ENCODE peak calls at places on chromosomes 3 and 15, in four cellular contexts. One of them, this sample, is unnamed.

GRCh38 chr3:27521872-27522265 is 37.7 kb upstream of the SLC4A7 start:
- DNase-seq in GM12878: no peak
- DNase-seq in HepG2: no peak
- DNase-seq in K562: no peak
- DNase-seq in this sample: no peak

GRCh38 chr3:121677141-121677540 is 16.4 kb upstream of the HCLS1 start:
- DNase-seq in GM12878: no peak
- DNase-seq in HepG2: no peak
- DNase-seq in K562: no peak
- DNase-seq in this sample: no peak

GRCh38 chr3:14788644-14789043 is 30.1 kb upstream of the FGD5 start:
- DNase-seq in HepG2: no peak
- DNase-seq in GM12878: no peak
- DNase-seq in K562: peak; percentile 47
- DNase-seq in this sample: no peak

GRCh38 chr3:146640955-146641867 is 36.1 kb upstream of the PLSCR5 start:
- DNase-seq in HepG2: peak; percentile 56
- DNase-seq in K562: peak; percentile 32
- DNase-seq in GM12878: no peak
- DNase-seq in this sample: peak; percentile 21

GRCh38 chr3:48966876-48967361 is 23.1 kb upstream of the P4HTM start:
- DNase-seq in K562: no peak
- DNase-seq in HepG2: no peak
- DNase-seq in GM12878: no peak
- DNase-seq in this sample: no peak

GRCh38 chr3:57228734-57229505 is 1.4 kb downstream of the APPL1 start:
- DNase-seq in K562: no peak
- DNase-seq in HepG2: no peak
- DNase-seq in GM12878: no peak
- DNase-seq in this sample: no peak

GRCh38 chr3:55619186-55619808 is 132.2 kb upstream of the WNT5A start:
- DNase-seq in K562: no peak
- DNase-seq in HepG2: no peak
- DNase-seq in GM12878: no peak
- DNase-seq in this sample: no peak

GRCh38 chr3:12479919-12480425 is 4.3 kb upstream of the TSEN2 start:
- DNase-seq in HepG2: peak; percentile 66
- DNase-seq in GM12878: no peak
- DNase-seq in K562: peak; percentile 76
- DNase-seq in this sample: peak; percentile 68

GRCh38 chr15:22888120-22888859 is 49.8 kb downstream of the NIPA2 start:
- DNase-seq in K562: no peak
- DNase-seq in HepG2: no peak
- DNase-seq in GM12878: no peak
- DNase-seq in this sample: no peak

GRCh38 chr3:102571985-102572384 is 137.2 kb downstream of the ZPLD1 start:
- DNase-seq in GM12878: no peak
- DNase-seq in HepG2: no peak
- DNase-seq in K562: no peak
- DNase-seq in this sample: no peak

GRCh38 chr3:48695113-48695753 is 9.5 kb upstream of the NCKIPSD start:
- DNase-seq in GM12878: no peak
- DNase-seq in HepG2: no peak
- DNase-seq in K562: peak; percentile 25
- DNase-seq in this sample: no peak

GRCh38 chr15:38069506-38069905 is 135.1 kb downstream of the TMCO5A start:
- DNase-seq in GM12878: no peak
- DNase-seq in K562: no peak
- DNase-seq in HepG2: no peak
- DNase-seq in this sample: no peak

GRCh38 chr15:31042731-31043130 is 51.3 kb upstream of the MTMR10 start:
- DNase-seq in K562: no peak
- DNase-seq in GM12878: no peak
- DNase-seq in HepG2: no peak
- DNase-seq in this sample: no peak

GRCh38 chr3:150170843-150171513 is 200.3 kb upstream of the PFN2 start:
- DNase-seq in GM12878: no peak
- DNase-seq in HepG2: no peak
- DNase-seq in K562: no peak
- DNase-seq in this sample: no peak

GRCh38 chr3:13657660-13658435 is 108.9 kb downstream of the FBLN2 start:
- DNase-seq in HepG2: no peak
- DNase-seq in GM12878: no peak
- DNase-seq in K562: peak; percentile 89
- DNase-seq in this sample: peak; percentile 83

GRCh38 chr15:45333550-45333949 is 44.8 kb downstream of the GATM start:
- DNase-seq in K562: no peak
- DNase-seq in HepG2: peak; percentile 53
- DNase-seq in GM12878: no peak
- DNase-seq in this sample: no peak

GRCh38 chr3:4906107-4906621 is 73.1 kb upstream of the BHLHE40 start:
- DNase-seq in GM12878: no peak
- DNase-seq in HepG2: no peak
- DNase-seq in K562: no peak
- DNase-seq in this sample: no peak

GRCh38 chr3:24523988-24524727 is 29.5 kb upstream of the THRB start:
- DNase-seq in GM12878: no peak
- DNase-seq in K562: no peak
- DNase-seq in HepG2: no peak
- DNase-seq in this sample: no peak

GRCh38 chr3:135966349-135966695 is 794 bp downstream of the PPP2R3A start:
- DNase-seq in HepG2: no peak
- DNase-seq in K562: peak; percentile 18
- DNase-seq in GM12878: no peak
- DNase-seq in this sample: peak; percentile 39

GRCh38 chr15:82613764-82614163 is 33.4 kb downstream of the CPEB1 start:
- DNase-seq in K562: no peak
- DNase-seq in GM12878: no peak
- DNase-seq in HepG2: no peak
- DNase-seq in this sample: no peak

GRCh38 chr3:168117059-168117458 is 21.3 kb upstream of the GOLIM4 start:
- DNase-seq in GM12878: no peak
- DNase-seq in HepG2: no peak
- DNase-seq in K562: no peak
- DNase-seq in this sample: no peak

GRCh38 chr15:85149460-85150129 is 167.9 kb downstream of the PDE8A start:
- DNase-seq in K562: no peak
- DNase-seq in GM12878: no peak
- DNase-seq in HepG2: no peak
- DNase-seq in this sample: no peak

GRCh38 chr3:2921903-2922302 is 188.3 kb downstream of the IL5RA start:
- DNase-seq in K562: no peak
- DNase-seq in GM12878: peak; percentile 24
- DNase-seq in HepG2: peak; percentile 5
- DNase-seq in this sample: no peak

GRCh38 chr15:52085289-52085688 is 27.3 kb downstream of the BCL2L10 start:
- DNase-seq in GM12878: no peak
- DNase-seq in K562: no peak
- DNase-seq in HepG2: no peak
- DNase-seq in this sample: no peak

GRCh38 chr15:84911879-84912660 is 27.6 kb downstream of the SLC28A1 start:
- DNase-seq in K562: no peak
- DNase-seq in GM12878: no peak
- DNase-seq in HepG2: peak; percentile 89
- DNase-seq in this sample: no peak

GRCh38 chr3:174330303-174330702 is 528.8 kb upstream of the NAALADL2 start:
- DNase-seq in HepG2: no peak
- DNase-seq in GM12878: no peak
- DNase-seq in K562: no peak
- DNase-seq in this sample: no peak

GRCh38 chr3:112167758-112168157 is 34.7 kb upstream of the GCSAM start:
- DNase-seq in GM12878: peak; percentile 27
- DNase-seq in K562: no peak
- DNase-seq in HepG2: no peak
- DNase-seq in this sample: no peak

GRCh38 chr3:136952292-136952691 is 5.5 kb upstream of the IL20RB start:
- DNase-seq in GM12878: no peak
- DNase-seq in K562: no peak
- DNase-seq in HepG2: no peak
- DNase-seq in this sample: no peak

GRCh38 chr15:77493324-77493907 is 72.7 kb downstream of the HMG20A start:
- DNase-seq in K562: no peak
- DNase-seq in HepG2: no peak
- DNase-seq in GM12878: no peak
- DNase-seq in this sample: no peak

GRCh38 chr15:31398677-31399260 is 72.1 kb downstream of the KLF13 start:
- DNase-seq in GM12878: no peak
- DNase-seq in HepG2: peak; percentile 24
- DNase-seq in K562: no peak
- DNase-seq in this sample: no peak

GRCh38 chr3:10994311-10994710 is 1.8 kb downstream of the SLC6A1 start:
- DNase-seq in GM12878: no peak
- DNase-seq in HepG2: no peak
- DNase-seq in K562: no peak
- DNase-seq in this sample: no peak

GRCh38 chr3:183818706-183819624 is 6.4 kb downstream of the MAP6D1 start:
- DNase-seq in K562: no peak
- DNase-seq in GM12878: no peak
- DNase-seq in HepG2: no peak
- DNase-seq in this sample: no peak

GRCh38 chr15:78374436-78375393 is 34.6 kb downstream of the CRABP1 start:
- DNase-seq in GM12878: no peak
- DNase-seq in K562: no peak
- DNase-seq in HepG2: peak; percentile 90
- DNase-seq in this sample: no peak

DNA sequence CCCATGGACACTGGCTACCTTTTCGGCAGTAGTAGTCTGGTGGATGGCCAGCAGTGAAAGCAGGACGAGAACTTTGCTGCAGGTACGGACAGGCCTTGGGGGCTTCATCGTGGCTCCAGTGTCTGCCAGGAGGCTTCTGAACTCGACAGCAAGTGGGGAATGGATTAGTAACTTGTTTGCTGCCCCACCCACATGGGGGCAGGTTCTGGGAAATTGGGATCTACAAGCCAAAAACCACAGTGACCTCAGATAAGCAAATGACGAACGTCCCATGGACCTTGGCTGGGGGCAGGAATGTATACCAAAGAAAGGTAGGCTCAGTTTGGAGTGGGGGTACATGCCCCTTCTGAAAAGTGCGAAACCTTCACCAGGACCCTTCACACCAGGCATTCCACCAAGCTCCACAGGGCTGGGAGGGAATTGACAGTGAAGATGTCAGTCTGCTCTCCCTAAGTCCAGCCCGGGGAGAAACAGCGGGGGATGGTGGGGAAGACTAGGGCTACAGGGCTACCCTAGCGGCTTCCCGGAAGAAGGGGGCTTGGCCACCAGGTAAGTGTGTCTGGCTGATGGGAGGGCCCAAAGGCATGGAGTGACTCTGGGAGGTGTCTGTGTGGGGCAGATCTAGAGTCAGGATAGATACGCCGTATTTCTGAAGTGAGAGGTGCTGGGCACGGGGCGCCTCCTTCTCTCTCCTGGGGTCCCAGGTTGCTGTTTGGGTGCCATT is at the start of gene ITIH4:
- DNase-seq in K562: peak; percentile 43
- DNase-seq in GM12878: no peak
- DNase-seq in HepG2: no peak
- DNase-seq in this sample: no peak
- TF ChIP-seq FOXM1 in K562: no peak
- TF ChIP-seq FOXM1 in GM12878: no peak
- TF ChIP-seq FOXM1 in HepG2: no peak
- TF ChIP-seq FOXM1 in this sample: no peak

DNA sequence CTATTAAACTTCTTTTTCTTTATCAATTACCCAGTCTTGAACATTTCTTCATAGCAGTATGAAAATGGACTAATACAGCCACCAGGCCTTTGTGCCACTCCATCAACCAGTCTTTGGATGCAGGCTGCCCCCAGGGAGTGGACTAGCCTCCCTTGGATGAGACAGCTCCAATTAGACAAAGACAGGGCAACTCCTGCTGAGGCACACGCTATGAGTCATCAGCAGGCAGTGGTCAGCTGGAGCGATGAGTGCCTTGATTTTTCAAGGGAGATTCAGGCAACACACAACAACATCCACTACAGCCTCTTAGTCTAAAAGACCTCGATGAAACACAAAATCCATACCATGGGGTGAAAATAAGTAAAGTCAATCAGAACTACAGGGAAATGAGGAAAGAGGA is 160.1 kb downstream of the ARRDC4 start:
- DNase-seq in K562: no peak
- DNase-seq in HepG2: no peak
- DNase-seq in GM12878: no peak
- DNase-seq in this sample: no peak
- TF ChIP-seq BHLHE40 in K562: no peak
- TF ChIP-seq BHLHE40 in HepG2: no peak
- TF ChIP-seq BHLHE40 in GM12878: no peak
- TF ChIP-seq BHLHE40 in this sample: no peak

DNA sequence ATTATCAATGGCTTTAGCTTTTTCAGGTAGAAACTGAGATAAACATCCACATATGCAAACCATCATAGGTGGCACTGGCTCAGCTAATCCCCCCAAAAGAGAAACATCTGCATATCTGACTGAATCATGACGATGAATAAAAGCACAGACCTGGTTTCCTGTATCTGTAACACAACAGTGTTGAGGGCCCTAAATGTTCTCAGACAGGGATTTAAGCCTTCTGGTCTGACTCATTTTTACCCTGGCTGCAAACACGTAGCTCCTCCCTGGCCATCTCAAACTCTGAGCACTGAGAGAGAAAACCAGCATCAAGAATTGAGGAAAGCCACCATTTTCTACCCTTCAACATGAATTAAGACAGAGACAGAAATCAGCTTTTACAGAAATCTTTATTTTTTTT is 35.2 kb downstream of the GLB1 start:
- DNase-seq in GM12878: no peak
- DNase-seq in HepG2: no peak
- DNase-seq in K562: no peak
- DNase-seq in this sample: no peak
- TF ChIP-seq FOXM1 in GM12878: no peak
- TF ChIP-seq FOXM1 in HepG2: no peak
- TF ChIP-seq FOXM1 in K562: no peak
- TF ChIP-seq FOXM1 in this sample: no peak

DNA sequence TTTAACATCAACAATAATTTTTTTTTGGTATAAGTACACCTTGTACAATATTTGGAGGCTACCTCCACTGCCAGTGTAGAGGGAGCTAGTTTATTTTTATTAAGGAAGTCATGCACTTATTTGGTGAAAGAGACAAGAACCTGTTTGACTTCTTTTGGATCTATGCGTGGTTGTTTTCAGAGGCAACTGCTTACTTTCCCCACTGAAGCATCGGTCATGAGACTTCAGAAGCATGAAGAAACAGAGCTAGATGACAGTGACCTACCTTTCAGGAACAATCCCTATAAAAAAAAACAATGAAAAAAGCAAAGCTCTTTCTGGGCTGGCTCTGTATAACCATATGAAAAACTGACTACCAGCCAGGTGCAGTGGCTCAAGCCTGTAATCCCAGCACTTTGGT is 20.0 kb upstream of the ZNF148 start:
- DNase-seq in K562: no peak
- DNase-seq in HepG2: no peak
- DNase-seq in GM12878: no peak
- DNase-seq in this sample: no peak
- TF ChIP-seq BHLHE40 in K562: no peak
- TF ChIP-seq BHLHE40 in HepG2: no peak
- TF ChIP-seq BHLHE40 in GM12878: no peak
- TF ChIP-seq BHLHE40 in this sample: no peak

GRCh38 chr15:100560323-100560722 is 31.6 kb upstream of the CERS3 start:
- DNase-seq in HepG2: no peak
- DNase-seq in GM12878: no peak
- DNase-seq in K562: no peak
- DNase-seq in this sample: no peak
- TF ChIP-seq FOXM1 in HepG2: no peak
- TF ChIP-seq FOXM1 in GM12878: no peak
- TF ChIP-seq FOXM1 in K562: no peak
- TF ChIP-seq FOXM1 in this sample: no peak

This sample was measured in HEK293T.